ENCODE peak calls at places on chromosomes 7 and 10, in four cellular contexts. K is ELR; P is naive thymus-derived CD8-positive, alpha-beta T cell; F is GM12865. H is an unnamed sample.

GRCh38 chr7:151736403-151736909 is 140.5 kb downstream of the PRKAG2 start:
- DNase-seq in K (peak; percentile 93), P (no peak), F (no peak), H (peak; percentile 85)

GRCh38 chr7:115721293-115721920 is 309.2 kb downstream of the TFEC start:
- DNase-seq in K (no peak), P (no peak), F (no peak), H (no peak)

GRCh38 chr10:80414126-80414898 is 6.0 kb downstream of the PRXL2A start:
- DNase-seq in K (no peak), P (no peak), F (no peak), H (no peak)

GRCh38 chr10:80075781-80076180 is 2.7 kb upstream of the TMEM254 start:
- DNase-seq in K (peak; percentile 71), P (no peak), F (no peak), H (no peak)

GRCh38 chr10:59833810-59834209 is 72.5 kb downstream of the CCDC6 start:
- DNase-seq in K (no peak), P (no peak), F (peak; percentile 16), H (no peak)

GRCh38 chr10:128064615-128065580 is 61.3 kb downstream of the MKI67 start:
- DNase-seq in K (peak; percentile 49), P (peak; percentile 42), F (peak; percentile 72), H (no peak)

GRCh38 chr10:12018438-12019342 is 23.9 kb downstream of the UPF2 start:
- DNase-seq in K (no peak), P (no peak), F (no peak), H (no peak)

GRCh38 chr10:87664276-87664687 is 4.6 kb downstream of the PAPSS2 start:
- DNase-seq in K (no peak), P (no peak), F (no peak), H (no peak)

GRCh38 chr10:114932225-114932624 is 5.8 kb upstream of the TRUB1 start:
- DNase-seq in K (no peak), P (no peak), F (no peak), H (no peak)

GRCh38 chr7:116271980-116272886 is 61.9 kb downstream of the TES start:
- DNase-seq in K (peak; percentile 95), P (no peak), F (peak; percentile 18), H (peak; percentile 66)

GRCh38 chr10:127922675-127923366 is 15.9 kb downstream of the PTPRE start:
- DNase-seq in K (peak; percentile 76), P (no peak), F (no peak), H (peak; percentile 41)

GRCh38 chr7:151808296-151809155 is 68.4 kb downstream of the PRKAG2 start:
- DNase-seq in K (peak; percentile 64), P (no peak), F (no peak), H (no peak)

GRCh38 chr7:1892011-1892965 is 222.2 kb downstream of the ELFN1 start:
- DNase-seq in K (no peak), P (no peak), F (no peak), H (no peak)

GRCh38 chr10:82653244-82653933 is 778.4 kb downstream of the NRG3 start:
- DNase-seq in K (no peak), P (no peak), F (no peak), H (no peak)

GRCh38 chr10:118725784-118726507 is 28.8 kb downstream of the CACUL1 start:
- DNase-seq in K (no peak), P (no peak), F (no peak), H (no peak)

GRCh38 chr10:80622153-80622552 is 84.5 kb downstream of the SH2D4B start:
- DNase-seq in K (no peak), P (no peak), F (no peak), H (no peak)

GRCh38 chr7:26375604-26376207 is 84.0 kb downstream of the SNX10 start:
- DNase-seq in K (no peak), P (no peak), F (no peak), H (no peak)

GRCh38 chr7:7201583-7202374 is 19.4 kb downstream of the C1GALT1 start:
- DNase-seq in K (no peak), P (peak; percentile 15), F (peak; percentile 85), H (no peak)

GRCh38 chr7:107697246-107698044 is 36.8 kb downstream of the SLC26A4 start:
- DNase-seq in K (no peak), P (no peak), F (no peak), H (no peak)

GRCh38 chr7:1459930-1460756 is 873 bp upstream of the MICALL2 start:
- DNase-seq in K (peak; percentile 32), P (no peak), F (peak; percentile 24), H (no peak)

GRCh38 chr7:152859781-152860191 is 100.2 kb downstream of the ACTR3B start:
- DNase-seq in K (peak; percentile 16), P (no peak), F (peak; percentile 20), H (no peak)

GRCh38 chr10:86647773-86648705 is 6.3 kb upstream of the OPN4 start:
- DNase-seq in K (peak; percentile 90), P (no peak), F (no peak), H (no peak)

GRCh38 chr7:92882760-92883159 is 46.4 kb upstream of the CDK6 start:
- DNase-seq in K (no peak), P (no peak), F (no peak), H (no peak)

GRCh38 chr10:27664464-27664863 is 81.2 kb downstream of the MKX start:
- DNase-seq in K (no peak), P (no peak), F (no peak), H (no peak)

GRCh38 chr10:19412531-19412930 is 363.9 kb downstream of the MALRD1 start:
- DNase-seq in K (peak; percentile 0), P (no peak), F (peak; percentile 0), H (peak; percentile 1)

GRCh38 chr7:17530741-17531417 is 232.4 kb downstream of the AHR start:
- DNase-seq in K (peak; percentile 51), P (no peak), F (peak; percentile 41), H (no peak)

GRCh38 chr10:86234102-86234501 is 132.5 kb downstream of the GRID1 start:
- DNase-seq in K (no peak), P (no peak), F (no peak), H (no peak)

GRCh38 chr7:155210386-155210785 is 87.3 kb upstream of the INSIG1 start:
- DNase-seq in K (no peak), P (no peak), F (no peak), H (no peak)

GRCh38 chr7:112211348-112211907 is 4.9 kb downstream of the ZNF277 start:
- DNase-seq in K (no peak), P (no peak), F (no peak), H (no peak)

GRCh38 chr7:46468753-46469356 is 547.8 kb upstream of the IGFBP3 start:
- DNase-seq in K (peak; percentile 27), P (no peak), F (no peak), H (no peak)

H was measured in smooth muscle cell of the brain vasculature.